ENCODE peak calls at places on chromosomes 2 and 18, in eight cellular contexts. B, K, A, L, I, T, O and W are unnamed samples.

GRCh38 chr2:46977899-46978298 is 62.3 kb upstream of the MCFD2 start:
- DNase-seq in B (no peak), K (no peak), A (no peak), L (no peak), I (no peak), T (no peak), O (no peak), W (no peak)

GRCh38 chr18:68837665-68838390 is 39.9 kb downstream of the CCDC102B start:
- DNase-seq in B (no peak), K (no peak), A (no peak), L (no peak), I (no peak), T (no peak), O (no peak), W (no peak)

GRCh38 chr18:77087391-77088141 is 45.0 kb downstream of the MBP start:
- DNase-seq in B (peak), K (peak), A (peak), L (no peak), I (no peak), T (no peak), O (no peak), W (peak)

GRCh38 chr2:8479298-8479697 is 202.6 kb upstream of the ID2 start:
- DNase-seq in B (peak), K (no peak), A (no peak), L (no peak), I (no peak), T (no peak), O (no peak), W (peak)

GRCh38 chr2:226644342-226644957 is 155.2 kb downstream of the IRS1 start:
- DNase-seq in B (no peak), K (peak), A (no peak), L (no peak), I (no peak), T (no peak), O (no peak), W (no peak)

GRCh38 chr2:150110548-150110947 is 376.9 kb downstream of the RND3 start:
- DNase-seq in B (no peak), K (no peak), A (no peak), L (no peak), I (no peak), T (no peak), O (no peak), W (no peak)

GRCh38 chr2:141889788-141890187 is 241.0 kb downstream of the LRP1B start:
- DNase-seq in B (no peak), K (no peak), A (no peak), L (no peak), I (no peak), T (no peak), O (no peak), W (no peak)

GRCh38 chr2:10993001-10993481 is 81.3 kb downstream of the KCNF1 start:
- DNase-seq in B (no peak), K (no peak), A (no peak), L (no peak), I (no peak), T (no peak), O (peak), W (no peak)

GRCh38 chr2:66721776-66722175 is 286.9 kb downstream of the MEIS1 start:
- DNase-seq in B (no peak), K (no peak), A (no peak), L (no peak), I (no peak), T (no peak), O (no peak), W (no peak)